ENCODE peak calls at places on chromosomes 12 and 14, in seven cellular contexts. Q, K, L, I, R, Z and F are unnamed samples.

GRCh38 chr12:97752129-97752528 is 289.5 kb downstream of the RMST start:
- DNase-seq in L (no peak), R (no peak), Z (no peak), Q (no peak), I (no peak), K (no peak), F (no peak)

GRCh38 chr14:96195441-96196081 is 9.1 kb upstream of the BDKRB2 start:
- DNase-seq in I (no peak), Q (no peak), K (peak), L (no peak), Z (no peak), R (no peak), F (no peak)

GRCh38 chr12:130870442-130871285 is 1.2 kb upstream of the RAN start:
- DNase-seq in R (peak), L (peak), Z (peak), I (peak), K (peak), Q (peak), F (peak)

GRCh38 chr12:81953541-81953940 is 194.4 kb upstream of the PPFIA2 start:
- DNase-seq in Q (no peak), R (no peak), Z (no peak), I (no peak), K (no peak), L (no peak), F (no peak)

GRCh38 chr14:36522347-36522971 is 2.4 kb upstream of the NKX2-1 start:
- DNase-seq in K (no peak), I (no peak), R (peak), Q (no peak), Z (no peak), L (no peak), F (no peak)

GRCh38 chr12:96981053-96981452 is 74.0 kb downstream of the NEDD1 start:
- DNase-seq in K (peak), R (no peak), Q (no peak), L (no peak), I (no peak), Z (no peak), F (no peak)

GRCh38 chr14:89024691-89025090 is 200.2 kb downstream of the TTC8 start:
- DNase-seq in L (no peak), R (peak), K (no peak), Z (no peak), I (no peak), Q (no peak), F (no peak)

GRCh38 chr14:74563233-74563585 is 48.8 kb downstream of the LTBP2 start:
- DNase-seq in Q (no peak), I (no peak), R (no peak), L (no peak), Z (no peak), K (peak), F (no peak)

GRCh38 chr14:35750202-35750904 is 58.7 kb downstream of the RALGAPA1 start:
- DNase-seq in I (no peak), Q (no peak), R (no peak), L (no peak), Z (no peak), K (no peak), F (no peak)

GRCh38 chr12:108914031-108914630 is 34.2 kb downstream of the DAO start:
- DNase-seq in Z (no peak), R (no peak), K (no peak), L (no peak), I (no peak), Q (no peak), F (no peak)

GRCh38 chr12:98983647-98984046 is 338.6 kb downstream of the APAF1 start:
- DNase-seq in R (no peak), Q (no peak), Z (no peak), K (no peak), L (no peak), I (no peak), F (no peak)

GRCh38 chr14:52272375-52272774 is 4.9 kb downstream of the PTGDR start:
- DNase-seq in Q (no peak), K (peak), R (no peak), I (peak), L (no peak), Z (no peak), F (no peak)

GRCh38 chr14:104223810-104224515 is 85.6 kb downstream of the KIF26A start:
- DNase-seq in L (no peak), I (peak), K (no peak), Q (no peak), Z (no peak), R (no peak), F (no peak)

GRCh38 chr12:17333287-17333686 is 727.3 kb upstream of the LMO3 start:
- DNase-seq in L (no peak), I (no peak), K (peak), R (no peak), Q (no peak), Z (no peak), F (no peak)
- TF ChIP-seq EP300 in L (no peak), I (no peak), K (no peak), R (no peak), Q (no peak), Z (no peak), F (no peak)

GRCh38 chr12:51911788-51912711 is 4.7 kb downstream of the ACVRL1 start:
- DNase-seq in R (no peak), L (no peak), K (no peak), Q (no peak), I (peak), Z (peak), F (peak)

GRCh38 chr12:51910168-51910567 is 2.9 kb downstream of the ACVRL1 start:
- DNase-seq in K (no peak), R (no peak), L (no peak), Q (no peak), Z (peak), I (no peak), F (peak)

GRCh38 chr12:51911307-51911706 is 4.0 kb downstream of the ACVRL1 start:
- DNase-seq in Z (peak), L (no peak), R (no peak), K (no peak), Q (no peak), I (no peak), F (peak)

GRCh38 chr12:51908876-51909592 is 1.7 kb downstream of the ACVRL1 start:
- DNase-seq in R (no peak), Q (no peak), I (no peak), Z (no peak), K (no peak), L (no peak), F (peak)

DNA sequence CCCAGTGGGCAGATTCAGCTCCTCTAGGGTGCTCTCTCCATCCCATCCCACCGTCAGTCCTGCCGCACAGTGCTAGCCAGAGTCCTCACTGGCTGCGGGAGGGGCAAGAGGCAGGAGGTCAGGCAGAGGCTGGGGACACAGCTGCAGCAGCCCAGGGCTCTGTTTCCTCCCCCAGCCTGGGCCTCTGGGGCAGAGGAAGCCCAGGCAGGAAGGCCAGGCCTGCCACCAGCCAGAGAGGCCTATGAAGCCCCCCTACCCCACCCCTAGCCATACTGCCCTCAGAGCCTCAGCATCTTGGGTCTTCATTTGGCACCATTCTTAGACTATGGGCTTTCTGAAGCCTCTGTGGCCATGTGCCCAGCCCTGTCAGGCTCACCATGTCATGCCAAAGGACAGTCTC is 3.4 kb downstream of the ACVRL1 start:
- DNase-seq in L (no peak), I (no peak), R (no peak), Z (peak), Q (no peak), K (no peak), F (peak)
- H3K4me3 ChIP-seq in L (no peak), I (no peak), R (peak), Z (peak), Q (no peak), K (no peak), F (no peak)

DNA sequence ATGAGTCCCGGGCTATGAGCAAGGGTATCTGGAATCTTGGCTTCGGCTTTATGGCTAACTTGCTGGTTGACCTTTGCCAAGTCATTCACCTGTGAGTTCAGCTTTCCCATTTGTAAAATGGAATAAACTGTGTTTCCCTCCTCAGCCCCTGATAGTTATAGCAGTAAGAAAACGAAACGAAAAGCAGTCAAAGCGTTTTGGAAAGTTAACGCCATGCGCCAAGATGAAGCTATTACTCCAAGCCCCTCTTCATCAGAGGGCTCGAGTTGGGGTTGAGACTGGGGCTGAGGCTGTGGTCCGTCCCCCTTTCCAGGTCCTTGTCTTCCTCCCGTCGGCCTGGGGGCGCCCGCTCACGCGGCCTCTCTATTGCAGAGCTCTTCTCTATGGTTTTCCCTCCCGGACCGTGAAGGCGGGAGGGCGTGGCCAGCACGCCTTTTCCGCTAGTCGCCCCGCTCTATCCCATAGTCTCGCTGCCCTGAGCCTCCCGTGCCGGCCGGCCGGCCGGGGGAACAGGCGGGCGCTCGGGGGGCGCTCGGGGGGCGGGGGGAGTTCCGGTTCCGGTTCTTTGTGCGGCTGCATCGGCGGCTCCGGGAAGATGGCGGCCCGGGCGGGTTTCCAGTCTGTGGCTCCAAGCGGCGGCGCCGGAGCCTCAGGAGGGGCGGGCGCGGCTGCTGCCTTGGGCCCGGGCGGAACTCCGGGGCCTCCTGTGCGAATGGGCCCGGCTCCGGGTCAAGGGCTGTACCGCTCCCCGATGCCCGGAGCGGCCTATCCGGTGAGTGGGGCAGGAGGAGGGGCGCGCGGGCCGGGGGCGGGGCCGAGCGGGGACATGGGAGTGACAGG is at the start of gene SMARCD1:
- DNase-seq in L (peak), Q (peak), Z (peak), K (peak), R (peak), I (peak), F (peak)
- TF ChIP-seq POLR2A in L (peak), Q (no peak), Z (no peak), K (peak), R (no peak), I (peak), F (no peak)

GRCh38 chr14:94080606-94081385 is at the start of the genes DDX24 and IFI27L1:
- DNase-seq in L (peak), K (peak), Q (peak), Z (peak), I (peak), R (peak), F (peak)
- TF ChIP-seq EP300 in L (no peak), K (no peak), Q (no peak), Z (no peak), I (no peak), R (no peak), F (no peak)

GRCh38 chr12:85281947-85282312 is 1.9 kb downstream of the ALX1 start:
- DNase-seq in K (no peak), Z (no peak), Q (no peak), R (no peak), L (no peak), I (no peak), F (no peak)
- H3K4me3 ChIP-seq in K (peak), Z (no peak), Q (no peak), R (no peak), L (no peak), I (no peak), F (no peak)

GRCh38 chr12:64568313-64568712 is 42.0 kb upstream of the RASSF3 start:
- DNase-seq in K (no peak), L (no peak), Z (no peak), I (peak), R (no peak), Q (no peak), F (peak)

GRCh38 chr12:64572241-64572640 is 38.1 kb upstream of the RASSF3 start:
- DNase-seq in R (no peak), L (no peak), Q (no peak), Z (no peak), K (no peak), I (no peak), F (no peak)

GRCh38 chr12:64574837-64575236 is 35.5 kb upstream of the RASSF3 start:
- DNase-seq in R (no peak), K (no peak), L (no peak), Q (no peak), Z (no peak), I (no peak), F (no peak)

GRCh38 chr12:64569923-64570595 is 40.2 kb upstream of the RASSF3 start:
- DNase-seq in Z (no peak), L (no peak), Q (no peak), I (no peak), K (no peak), R (no peak), F (peak)

DNA sequence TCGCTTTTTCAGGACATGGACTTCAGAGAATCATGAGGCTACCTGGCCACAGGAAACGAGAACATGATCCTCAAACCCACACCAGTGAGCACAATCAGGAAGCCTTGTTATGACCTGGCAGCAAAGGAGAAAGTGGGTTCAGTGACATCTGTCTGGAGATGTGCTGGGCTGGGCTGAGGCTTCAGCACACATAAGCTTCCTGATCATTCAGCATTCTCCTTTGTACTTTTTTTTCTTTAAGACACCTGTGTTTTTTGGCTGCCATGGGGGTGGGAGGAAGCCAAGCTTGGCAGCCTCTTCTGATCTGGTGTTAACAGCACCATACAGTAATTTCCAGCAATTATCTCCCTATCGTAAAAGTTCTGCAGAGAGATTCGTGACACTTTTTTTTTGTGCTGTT is 38.9 kb upstream of the RASSF3 start:
- DNase-seq in R (no peak), L (no peak), Q (no peak), K (no peak), Z (no peak), I (peak), F (no peak)
- TF ChIP-seq POLR2A in R (no peak), L (no peak), Q (no peak), K (no peak), Z (no peak), I (no peak), F (no peak)

GRCh38 chr12:64618953-64619590 is 8.8 kb downstream of the RASSF3 start:
- DNase-seq in Q (no peak), I (no peak), Z (no peak), K (no peak), R (no peak), L (no peak), F (no peak)
- TF ChIP-seq EP300 in Q (no peak), I (no peak), Z (no peak), K (no peak), R (no peak), L (no peak), F (no peak)

DNA sequence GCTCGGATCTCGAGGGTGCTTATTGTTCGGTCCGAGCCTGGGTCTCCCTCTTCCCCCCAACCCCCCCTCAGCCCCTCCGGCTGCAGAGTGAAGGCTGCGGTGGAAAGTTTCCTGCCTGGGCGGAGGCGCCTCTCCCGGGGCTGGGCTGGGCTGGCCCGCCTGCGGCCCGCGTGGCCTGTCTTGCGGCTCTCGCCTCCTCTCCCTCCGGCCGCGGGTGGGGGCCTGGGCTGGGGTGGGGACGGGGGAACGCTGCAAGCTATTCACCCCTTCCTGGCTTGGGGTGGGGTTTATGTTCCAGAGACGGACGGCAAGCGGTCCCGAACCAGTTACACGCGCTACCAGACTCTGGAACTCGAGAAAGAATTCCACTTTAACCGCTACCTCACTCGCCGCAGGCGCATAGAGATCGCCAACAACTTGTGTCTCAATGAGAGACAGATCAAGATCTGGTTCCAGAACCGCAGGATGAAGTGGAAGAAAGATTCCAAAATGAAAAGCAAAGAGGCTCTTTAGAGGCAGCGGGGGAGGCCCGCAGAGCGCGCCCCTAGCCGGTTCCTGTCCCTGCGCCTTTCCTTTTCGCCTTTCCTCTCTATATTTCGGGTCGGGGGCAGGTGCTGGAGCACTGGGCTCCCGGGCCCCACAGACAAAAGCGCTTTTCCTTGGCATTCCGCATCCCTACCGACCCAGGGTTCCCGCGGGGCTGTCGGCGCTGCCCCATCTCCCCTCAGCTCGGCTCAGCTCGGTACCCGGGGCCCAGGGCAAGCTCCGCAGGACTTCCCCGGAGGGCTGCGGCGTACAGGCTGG is 1.3 kb downstream of the HOXC5 start:
- DNase-seq in Q (no peak), L (no peak), Z (no peak), K (no peak), I (no peak), R (no peak), F (no peak)
- H3K4me3 ChIP-seq in Q (peak), L (no peak), Z (peak), K (peak), I (peak), R (peak), F (peak)